ENCODE peak calls at places on chromosomes 5 and 9, in nine cellular contexts. One of them, this sample, is unnamed.

GRCh38 chr9:34426340-34427074 is 31.9 kb downstream of the FAM219A start:
- DNase-seq in fibroblast of mammary gland: no peak
- DNase-seq in colonic mucosa: no peak
- DNase-seq in GM23248: no peak
- DNase-seq in SK-N-SH: peak
- DNase-seq in kidney epithelial cell: no peak
- DNase-seq in skeletal muscle cell: no peak
- DNase-seq in IMR-90: no peak
- DNase-seq in breast epithelium: no peak
- DNase-seq in this sample: no peak

GRCh38 chr9:34271618-34272017 is 57.5 kb downstream of the KIF24 start:
- DNase-seq in skeletal muscle cell: no peak
- DNase-seq in SK-N-SH: no peak
- DNase-seq in fibroblast of mammary gland: no peak
- DNase-seq in GM23248: no peak
- DNase-seq in kidney epithelial cell: no peak
- DNase-seq in colonic mucosa: no peak
- DNase-seq in IMR-90: no peak
- DNase-seq in breast epithelium: no peak
- DNase-seq in this sample: no peak

GRCh38 chr5:86360801-86361200 is 256.9 kb upstream of the COX7C start:
- DNase-seq in fibroblast of mammary gland: no peak
- DNase-seq in skeletal muscle cell: no peak
- DNase-seq in kidney epithelial cell: no peak
- DNase-seq in GM23248: no peak
- DNase-seq in breast epithelium: no peak
- DNase-seq in IMR-90: no peak
- DNase-seq in colonic mucosa: no peak
- DNase-seq in SK-N-SH: no peak
- DNase-seq in this sample: no peak

GRCh38 chr5:77630246-77631165 is 8.0 kb downstream of the OTP start:
- DNase-seq in breast epithelium: no peak
- DNase-seq in colonic mucosa: peak
- DNase-seq in GM23248: peak
- DNase-seq in SK-N-SH: peak
- DNase-seq in IMR-90: no peak
- DNase-seq in fibroblast of mammary gland: no peak
- DNase-seq in kidney epithelial cell: no peak
- DNase-seq in skeletal muscle cell: no peak
- DNase-seq in this sample: no peak

GRCh38 chr5:68872088-68872842 is 221.5 kb upstream of the SLC30A5 start:
- DNase-seq in SK-N-SH: peak
- DNase-seq in skeletal muscle cell: no peak
- DNase-seq in fibroblast of mammary gland: peak
- DNase-seq in IMR-90: no peak
- DNase-seq in colonic mucosa: no peak
- DNase-seq in GM23248: no peak
- DNase-seq in kidney epithelial cell: no peak
- DNase-seq in breast epithelium: no peak
- DNase-seq in this sample: no peak

GRCh38 chr5:174045470-174046025 is at the start of gene NSG2:
- DNase-seq in breast epithelium: peak
- DNase-seq in IMR-90: peak
- DNase-seq in fibroblast of mammary gland: peak
- DNase-seq in SK-N-SH: peak
- DNase-seq in skeletal muscle cell: peak
- DNase-seq in colonic mucosa: peak
- DNase-seq in GM23248: peak
- DNase-seq in kidney epithelial cell: peak
- DNase-seq in this sample: peak

GRCh38 chr5:14685757-14686156 is 21.2 kb downstream of the OTULIN start:
- DNase-seq in skeletal muscle cell: no peak
- DNase-seq in colonic mucosa: peak
- DNase-seq in breast epithelium: no peak
- DNase-seq in IMR-90: peak
- DNase-seq in SK-N-SH: peak
- DNase-seq in kidney epithelial cell: no peak
- DNase-seq in fibroblast of mammary gland: peak
- DNase-seq in GM23248: peak
- DNase-seq in this sample: no peak

GRCh38 chr9:134260801-134261200 is 65.5 kb upstream of the RXRA start:
- DNase-seq in colonic mucosa: no peak
- DNase-seq in fibroblast of mammary gland: no peak
- DNase-seq in GM23248: no peak
- DNase-seq in breast epithelium: no peak
- DNase-seq in skeletal muscle cell: no peak
- DNase-seq in kidney epithelial cell: no peak
- DNase-seq in IMR-90: no peak
- DNase-seq in SK-N-SH: no peak
- DNase-seq in this sample: no peak

GRCh38 chr5:141879941-141880738 is 1.9 kb upstream of the PCDH1 start:
- DNase-seq in fibroblast of mammary gland: no peak
- DNase-seq in breast epithelium: no peak
- DNase-seq in colonic mucosa: no peak
- DNase-seq in skeletal muscle cell: no peak
- DNase-seq in SK-N-SH: peak
- DNase-seq in IMR-90: no peak
- DNase-seq in GM23248: no peak
- DNase-seq in kidney epithelial cell: no peak
- DNase-seq in this sample: no peak

GRCh38 chr5:150261231-150261630 is 28.3 kb downstream of the CAMK2A start:
- DNase-seq in kidney epithelial cell: no peak
- DNase-seq in IMR-90: peak
- DNase-seq in GM23248: peak
- DNase-seq in fibroblast of mammary gland: peak
- DNase-seq in SK-N-SH: no peak
- DNase-seq in skeletal muscle cell: no peak
- DNase-seq in colonic mucosa: no peak
- DNase-seq in breast epithelium: no peak
- DNase-seq in this sample: no peak

GRCh38 chr5:116658141-116658540 is 83.5 kb upstream of the SEMA6A start:
- DNase-seq in IMR-90: no peak
- DNase-seq in GM23248: no peak
- DNase-seq in colonic mucosa: no peak
- DNase-seq in fibroblast of mammary gland: no peak
- DNase-seq in SK-N-SH: no peak
- DNase-seq in skeletal muscle cell: no peak
- DNase-seq in kidney epithelial cell: no peak
- DNase-seq in breast epithelium: no peak
- DNase-seq in this sample: no peak

GRCh38 chr5:3100921-3101551 is 349.6 kb upstream of the IRX2 start:
- DNase-seq in breast epithelium: no peak
- DNase-seq in skeletal muscle cell: no peak
- DNase-seq in SK-N-SH: no peak
- DNase-seq in fibroblast of mammary gland: no peak
- DNase-seq in kidney epithelial cell: no peak
- DNase-seq in colonic mucosa: no peak
- DNase-seq in GM23248: no peak
- DNase-seq in IMR-90: no peak
- DNase-seq in this sample: no peak

GRCh38 chr5:80516826-80517225 is 28.9 kb downstream of the FAM151B start:
- DNase-seq in IMR-90: peak
- DNase-seq in SK-N-SH: no peak
- DNase-seq in kidney epithelial cell: peak
- DNase-seq in colonic mucosa: no peak
- DNase-seq in fibroblast of mammary gland: peak
- DNase-seq in breast epithelium: no peak
- DNase-seq in skeletal muscle cell: peak
- DNase-seq in GM23248: peak
- DNase-seq in this sample: peak

GRCh38 chr5:149162401-149163084 is 21.2 kb downstream of the ABLIM3 start:
- DNase-seq in colonic mucosa: no peak
- DNase-seq in kidney epithelial cell: peak
- DNase-seq in GM23248: peak
- DNase-seq in SK-N-SH: no peak
- DNase-seq in skeletal muscle cell: no peak
- DNase-seq in breast epithelium: no peak
- DNase-seq in fibroblast of mammary gland: peak
- DNase-seq in IMR-90: peak
- DNase-seq in this sample: no peak

GRCh38 chr9:83537331-83538171 is 650 bp downstream of the FRMD3 start:
- DNase-seq in colonic mucosa: peak
- DNase-seq in breast epithelium: no peak
- DNase-seq in skeletal muscle cell: no peak
- DNase-seq in GM23248: peak
- DNase-seq in SK-N-SH: peak
- DNase-seq in IMR-90: no peak
- DNase-seq in kidney epithelial cell: no peak
- DNase-seq in fibroblast of mammary gland: no peak
- DNase-seq in this sample: no peak
- H3K4me3 ChIP-seq in colonic mucosa: peak
- H3K4me3 ChIP-seq in breast epithelium: peak
- H3K4me3 ChIP-seq in skeletal muscle cell: peak
- H3K4me3 ChIP-seq in GM23248: peak
- H3K4me3 ChIP-seq in SK-N-SH: peak
- H3K4me3 ChIP-seq in IMR-90: peak
- H3K4me3 ChIP-seq in kidney epithelial cell: peak
- H3K4me3 ChIP-seq in fibroblast of mammary gland: peak
- H3K4me3 ChIP-seq in this sample: peak

DNA sequence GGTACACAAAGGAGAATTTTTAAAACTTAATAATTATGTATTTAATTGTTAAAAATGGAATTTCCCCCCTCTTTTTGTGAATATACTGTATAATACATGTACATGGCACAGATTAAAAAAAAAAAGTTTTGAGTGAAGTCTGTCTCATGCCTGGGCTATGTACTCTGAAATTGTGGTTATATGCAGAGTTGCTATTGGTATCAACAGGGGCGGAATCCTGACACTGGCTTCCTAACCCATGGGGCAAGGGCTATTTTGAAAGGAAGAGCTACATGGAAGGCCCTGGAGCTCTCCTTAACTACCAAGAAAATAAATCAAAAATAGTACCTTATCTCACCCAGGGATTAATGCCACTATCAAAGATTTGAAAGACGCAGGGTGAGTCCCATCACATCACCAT is 865 bp upstream of the FAM193B start:
- DNase-seq in skeletal muscle cell: no peak
- DNase-seq in kidney epithelial cell: no peak
- DNase-seq in breast epithelium: no peak
- DNase-seq in IMR-90: no peak
- DNase-seq in fibroblast of mammary gland: no peak
- DNase-seq in colonic mucosa: no peak
- DNase-seq in SK-N-SH: no peak
- DNase-seq in GM23248: no peak
- DNase-seq in this sample: no peak
- H3K4me3 ChIP-seq in skeletal muscle cell: no peak
- H3K4me3 ChIP-seq in kidney epithelial cell: no peak
- H3K4me3 ChIP-seq in breast epithelium: peak
- H3K4me3 ChIP-seq in IMR-90: no peak
- H3K4me3 ChIP-seq in fibroblast of mammary gland: no peak
- H3K4me3 ChIP-seq in colonic mucosa: peak
- H3K4me3 ChIP-seq in SK-N-SH: peak
- H3K4me3 ChIP-seq in GM23248: peak
- H3K4me3 ChIP-seq in this sample: no peak

GRCh38 chr5:16656561-16657191 is 39.9 kb upstream of the RETREG1 start:
- DNase-seq in colonic mucosa: no peak
- DNase-seq in kidney epithelial cell: no peak
- DNase-seq in GM23248: peak
- DNase-seq in IMR-90: no peak
- DNase-seq in breast epithelium: no peak
- DNase-seq in SK-N-SH: no peak
- DNase-seq in fibroblast of mammary gland: peak
- DNase-seq in skeletal muscle cell: peak
- DNase-seq in this sample: no peak

GRCh38 chr5:16659536-16659935 is 42.7 kb upstream of the RETREG1 start:
- DNase-seq in skeletal muscle cell: no peak
- DNase-seq in kidney epithelial cell: no peak
- DNase-seq in IMR-90: peak
- DNase-seq in colonic mucosa: no peak
- DNase-seq in fibroblast of mammary gland: no peak
- DNase-seq in breast epithelium: no peak
- DNase-seq in GM23248: no peak
- DNase-seq in SK-N-SH: no peak
- DNase-seq in this sample: no peak

DNA sequence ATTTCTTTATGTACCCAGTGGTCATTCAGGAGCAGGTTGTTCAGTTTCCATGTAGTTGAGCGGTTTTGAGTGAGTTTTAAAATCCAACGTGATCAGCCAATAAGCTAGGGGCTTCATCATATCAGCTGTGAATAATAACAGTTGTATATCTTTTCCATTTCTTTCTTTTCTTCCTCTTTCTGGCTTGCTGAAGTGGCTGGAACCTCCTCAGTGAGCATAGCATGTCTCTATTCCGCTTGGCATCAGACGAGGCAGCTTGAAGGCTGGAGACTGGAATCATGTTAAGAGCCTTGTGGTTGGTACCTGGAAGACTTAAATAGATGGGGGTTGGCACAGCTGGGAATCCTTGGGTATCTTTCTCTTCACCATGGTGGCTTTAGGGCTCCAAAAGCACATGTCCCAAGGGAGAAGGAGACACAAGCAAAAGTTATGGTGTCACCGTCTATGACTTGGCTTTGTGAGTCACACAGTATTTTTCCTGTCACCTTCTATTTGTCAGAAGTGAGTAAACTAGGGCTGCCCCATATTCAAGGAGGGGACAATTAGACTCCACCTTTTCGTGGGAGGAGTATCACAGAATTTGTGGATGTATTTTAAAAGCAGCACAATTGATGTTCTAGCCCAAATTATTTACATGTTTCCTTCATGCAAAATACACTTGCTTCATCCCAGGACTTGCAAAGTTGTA is 38.0 kb upstream of the RETREG1 start:
- DNase-seq in kidney epithelial cell: no peak
- DNase-seq in GM23248: peak
- DNase-seq in fibroblast of mammary gland: no peak
- DNase-seq in breast epithelium: no peak
- DNase-seq in SK-N-SH: no peak
- DNase-seq in colonic mucosa: no peak
- DNase-seq in skeletal muscle cell: no peak
- DNase-seq in IMR-90: no peak
- DNase-seq in this sample: no peak
- H3K4me3 ChIP-seq in kidney epithelial cell: no peak
- H3K4me3 ChIP-seq in GM23248: no peak
- H3K4me3 ChIP-seq in fibroblast of mammary gland: no peak
- H3K4me3 ChIP-seq in breast epithelium: no peak
- H3K4me3 ChIP-seq in SK-N-SH: no peak
- H3K4me3 ChIP-seq in colonic mucosa: no peak
- H3K4me3 ChIP-seq in skeletal muscle cell: no peak
- H3K4me3 ChIP-seq in IMR-90: no peak
- H3K4me3 ChIP-seq in this sample: no peak

DNA sequence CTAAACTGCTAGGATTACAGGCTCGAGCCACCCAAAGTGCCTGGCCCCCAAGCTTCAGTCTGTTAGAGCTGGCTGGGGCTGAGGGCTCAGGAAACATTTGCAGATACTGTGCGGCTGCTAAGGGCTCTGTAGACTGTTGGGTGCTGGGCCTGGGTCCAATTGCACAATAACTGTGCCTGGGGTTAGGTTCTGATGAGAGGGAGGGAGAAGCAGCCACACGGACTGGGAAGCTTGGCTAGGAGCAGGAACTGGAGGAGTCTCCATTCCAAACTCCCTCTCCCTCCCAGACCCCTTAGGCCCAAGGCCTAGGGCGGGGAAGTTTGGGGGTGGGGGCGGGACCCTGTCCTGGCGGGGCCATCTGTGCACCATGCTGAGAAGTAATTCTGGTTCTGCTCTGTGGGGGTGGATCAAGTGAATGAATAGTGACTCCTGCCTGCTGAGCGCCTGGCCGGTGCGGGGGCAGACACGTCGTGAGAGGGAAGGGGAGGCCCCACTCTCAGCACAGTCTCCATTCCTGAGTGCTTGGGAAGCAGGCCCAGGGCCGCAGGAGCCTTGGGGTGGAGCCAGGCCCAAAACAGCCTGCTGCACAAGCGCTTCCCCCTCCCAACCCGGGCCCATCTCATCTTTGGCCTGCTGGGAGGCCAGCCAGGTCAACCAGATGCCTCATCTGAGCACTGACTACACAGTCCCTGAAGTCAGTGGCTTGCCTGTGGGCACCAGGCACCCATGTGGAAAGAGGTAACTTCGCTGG is 1.5 kb downstream of the ASS1 start:
- DNase-seq in kidney epithelial cell: no peak
- DNase-seq in skeletal muscle cell: peak
- DNase-seq in fibroblast of mammary gland: peak
- DNase-seq in GM23248: peak
- DNase-seq in SK-N-SH: peak
- DNase-seq in colonic mucosa: peak
- DNase-seq in IMR-90: peak
- DNase-seq in breast epithelium: peak
- DNase-seq in this sample: peak
- H3K4me3 ChIP-seq in kidney epithelial cell: no peak
- H3K4me3 ChIP-seq in skeletal muscle cell: peak
- H3K4me3 ChIP-seq in fibroblast of mammary gland: peak
- H3K4me3 ChIP-seq in GM23248: peak
- H3K4me3 ChIP-seq in SK-N-SH: no peak
- H3K4me3 ChIP-seq in colonic mucosa: peak
- H3K4me3 ChIP-seq in IMR-90: no peak
- H3K4me3 ChIP-seq in breast epithelium: peak
- H3K4me3 ChIP-seq in this sample: peak

This sample was measured in AG04449.